ENCODE peak calls at places on chromosomes 16 and 17, in ten cellular contexts. E is RWPE1; D is heart left ventricle; P is left ventricle myocardium inferior; H is heart right ventricle; X is hepatocyte; B is CD8-positive, alpha-beta T cell; T is PC-3; R is A549; Y is HL-60. W is an unnamed sample.

GRCh38 chr17:60604686-60605334 is 4.8 kb downstream of the PPM1D start:
- DNase-seq in P (no peak), R (no peak), H (no peak), E (peak; percentile 29), B (no peak), T (peak; percentile 25), X (no peak), D (peak; percentile 25), Y (no peak), W (no peak)

GRCh38 chr17:19867094-19867653 is 562 bp downstream of the ULK2 start:
- DNase-seq in H (peak; percentile 72), P (peak; percentile 76), E (peak; percentile 55), X (peak; percentile 84), D (peak; percentile 69), R (peak; percentile 76), Y (no peak), B (peak; percentile 53), T (peak; percentile 60), W (peak; percentile 88)

GRCh38 chr17:52751051-52751450 is 592.5 kb upstream of the CA10 start:
- DNase-seq in H (peak; percentile 5), P (no peak), E (no peak), Y (no peak), X (no peak), B (no peak), T (no peak), R (no peak), D (no peak), W (no peak)

GRCh38 chr17:77189148-77189547 is 48.4 kb downstream of the SEC14L1 start:
- DNase-seq in B (peak; percentile 25), X (no peak), D (no peak), P (no peak), E (no peak), R (no peak), Y (no peak), T (no peak), H (no peak), W (no peak)

GRCh38 chr17:17154981-17155380 is 51.2 kb downstream of the PLD6 start:
- DNase-seq in Y (no peak), B (no peak), P (no peak), X (no peak), T (no peak), E (no peak), R (no peak), H (no peak), D (no peak), W (no peak)

GRCh38 chr17:60330731-60331130 is 61.2 kb downstream of the USP32 start:
- DNase-seq in T (no peak), P (no peak), E (no peak), R (no peak), Y (no peak), D (no peak), H (no peak), X (no peak), B (no peak), W (no peak)

GRCh38 chr17:41544497-41544896 is 16.4 kb upstream of the KRT19 start:
- DNase-seq in E (no peak), B (no peak), H (no peak), D (no peak), Y (no peak), R (peak; percentile 38), T (no peak), X (peak; percentile 79), P (no peak), W (no peak)

GRCh38 chr17:42474270-42474669 is 15.6 kb downstream of the ATP6V0A1 start:
- DNase-seq in H (no peak), Y (no peak), T (no peak), E (no peak), D (no peak), X (peak; percentile 13), P (no peak), R (no peak), B (no peak), W (no peak)

GRCh38 chr17:19391432-19391831 is 4.4 kb upstream of the MFAP4 start:
- DNase-seq in E (no peak), P (no peak), H (no peak), R (no peak), X (no peak), Y (no peak), B (no peak), T (no peak), D (no peak), W (no peak)

GRCh38 chr16:84593825-84594724 is 23.8 kb downstream of the COTL1 start:
- DNase-seq in Y (peak; percentile 84), T (no peak), H (no peak), P (no peak), E (no peak), R (no peak), B (peak; percentile 84), X (no peak), D (peak; percentile 44), W (peak; percentile 77)

GRCh38 chr17:47850692-47851573 is at the start of gene SP6:
- DNase-seq in X (peak; percentile 94), Y (no peak), H (peak; percentile 55), P (peak; percentile 35), E (peak; percentile 89), B (peak; percentile 73), R (peak; percentile 91), T (peak; percentile 93), D (peak; percentile 57), W (peak; percentile 92)

GRCh38 chr17:71273451-71273850 is 847.4 kb upstream of the SOX9 start:
- DNase-seq in T (no peak), X (no peak), R (no peak), D (no peak), B (no peak), Y (no peak), E (no peak), P (no peak), H (no peak), W (no peak)

GRCh38 chr17:350706-351435 is 1.7 kb downstream of the RPH3AL start:
- DNase-seq in X (peak; percentile 69), T (peak; percentile 77), B (no peak), D (peak; percentile 87), P (peak; percentile 83), R (peak; percentile 86), Y (no peak), H (peak; percentile 83), E (peak; percentile 87), W (peak; percentile 82)

GRCh38 chr16:70657956-70658355 is 11.6 kb downstream of the IL34 start:
- DNase-seq in H (no peak), P (no peak), R (no peak), Y (no peak), D (no peak), X (no peak), E (no peak), T (no peak), B (no peak), W (peak; percentile 23)
- H3K27ac ChIP-seq in H (no peak overlapping the region), P (no peak overlapping the region), R (no peak overlapping the region), Y (no peak overlapping the region), D (no peak overlapping the region), X (no peak overlapping the region), E (peak overlapping the region; percentile 20), T (no peak overlapping the region), B (no peak overlapping the region), W (no peak overlapping the region)

DNA sequence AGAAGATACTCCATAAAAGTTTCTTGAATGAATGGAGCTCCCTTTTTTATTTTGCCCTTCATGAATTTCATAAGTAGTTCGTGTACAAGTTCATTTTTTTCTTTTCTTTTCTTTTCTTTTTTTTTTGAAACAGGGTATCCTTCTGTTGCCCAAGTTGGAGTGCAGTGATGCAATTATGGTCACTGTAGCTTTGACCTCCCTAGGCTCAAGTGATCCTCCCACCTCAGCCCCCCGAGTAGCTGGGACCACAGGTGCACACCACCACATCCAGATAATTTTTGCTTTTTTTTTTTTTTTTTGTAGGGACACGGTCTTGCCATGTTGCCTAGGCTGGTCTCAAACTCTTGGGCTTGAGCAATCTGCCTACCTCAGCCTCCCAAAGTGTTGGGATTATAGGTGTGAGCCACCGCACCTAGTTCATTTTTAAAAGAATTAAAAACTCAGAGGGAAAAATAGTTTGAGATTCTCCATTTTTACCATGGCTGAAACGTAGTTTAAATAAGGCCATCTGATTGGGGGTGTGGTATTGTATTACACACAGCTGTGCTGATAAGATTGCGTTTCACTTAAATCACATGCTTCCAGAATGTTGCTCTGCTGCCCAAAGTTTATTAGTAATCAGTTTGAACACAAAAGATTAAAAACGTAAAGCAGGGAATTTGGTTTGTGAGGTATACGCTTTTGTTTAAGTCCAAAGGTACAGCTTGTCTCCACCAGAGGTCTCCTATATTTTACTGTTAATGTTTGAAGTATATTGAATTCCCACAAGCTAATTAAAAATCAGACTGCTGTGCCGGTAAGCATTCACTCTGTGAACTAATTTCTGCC is 154.1 kb downstream of the SOCS1 start:
- DNase-seq in D (no peak), H (no peak), T (no peak), X (peak; percentile 52), P (no peak), E (no peak), B (no peak), R (no peak), Y (no peak), W (no peak)
- TF ChIP-seq CTCF in D (peak; percentile 12), H (peak; percentile 16), T (no peak), X (peak; percentile 36), P (peak; percentile 41), E (no peak), B (no peak), R (no peak), Y (no peak), W (no peak)

DNA sequence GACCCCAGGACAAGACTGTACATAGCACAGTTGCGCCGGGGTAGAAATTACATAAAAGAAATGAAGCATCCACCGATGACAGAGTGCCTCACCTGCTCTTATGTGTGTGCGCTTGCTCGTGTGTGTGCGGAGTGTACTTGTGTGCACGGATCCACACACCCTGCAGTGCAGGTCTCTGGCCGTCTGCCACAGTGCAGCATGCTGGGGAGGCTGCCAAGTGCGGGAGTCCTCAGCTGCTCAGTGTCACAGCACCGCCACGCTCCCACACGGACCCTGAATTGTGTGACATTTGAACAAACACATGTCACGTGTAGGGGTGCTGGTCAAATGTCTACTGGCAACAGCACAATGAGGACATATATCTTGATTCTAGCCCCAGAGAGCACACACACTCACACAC is 243.1 kb upstream of the MYOCD start:
- DNase-seq in Y (no peak), X (no peak), B (no peak), H (peak; percentile 66), P (peak; percentile 55), D (peak; percentile 29), T (no peak), E (no peak), R (no peak), W (no peak)
- H3K27ac ChIP-seq in Y (no peak overlapping the region), X (no peak overlapping the region), B (no peak overlapping the region), H (no peak overlapping the region), P (no peak overlapping the region), D (no peak overlapping the region), T (no peak overlapping the region), E (no peak overlapping the region), R (no peak overlapping the region), W (no peak overlapping the region)

DNA sequence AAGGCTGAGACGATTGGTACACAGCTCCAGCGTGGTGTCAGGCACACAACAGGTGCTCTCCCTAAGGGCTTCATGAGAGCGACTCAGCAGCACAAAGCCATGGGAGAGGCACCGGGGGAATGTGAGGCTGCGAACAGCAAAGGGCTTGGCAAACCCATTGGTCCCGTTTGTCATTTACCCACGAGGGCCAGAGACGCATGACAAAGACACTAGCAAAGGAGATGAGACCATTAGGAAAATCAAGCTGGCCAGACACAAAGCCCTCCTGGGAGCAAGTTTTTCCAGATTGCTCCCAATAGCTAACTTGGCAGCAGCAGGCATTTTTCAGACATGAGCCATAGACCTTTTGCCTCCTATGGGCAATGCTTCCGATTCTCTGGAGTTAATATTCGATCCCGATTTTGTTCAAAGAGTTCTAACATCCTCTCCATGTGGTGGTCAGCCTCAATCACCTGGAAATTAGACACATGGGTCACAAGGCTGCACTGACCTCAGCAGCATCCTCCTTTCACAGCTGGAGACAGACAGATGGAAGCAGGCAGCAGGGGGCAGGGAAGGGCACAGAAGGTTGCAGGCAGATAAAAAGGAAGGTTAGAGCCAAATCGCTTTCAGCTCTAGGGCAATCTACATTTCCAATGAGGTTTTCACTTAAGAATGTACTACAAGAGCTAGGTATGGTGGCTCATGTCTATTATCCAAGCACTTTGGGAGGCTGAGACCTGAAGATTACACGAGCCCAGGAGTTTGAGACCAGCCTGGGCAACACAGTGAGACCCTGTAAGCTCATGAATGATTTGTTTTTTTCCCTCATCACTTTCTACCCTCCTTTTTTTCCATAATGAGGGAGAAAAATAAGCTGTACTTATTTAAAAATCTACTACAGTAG is 38.1 kb downstream of the TK2 start:
- DNase-seq in Y (no peak), D (no peak), H (no peak), X (no peak), T (peak; percentile 90), E (peak; percentile 77), B (no peak), P (no peak), R (peak; percentile 64), W (no peak)
- TF ChIP-seq CTCF in Y (no peak), D (peak; percentile 5), H (peak; percentile 21), X (no peak), T (no peak), E (peak; percentile 12), B (no peak), P (no peak), R (no peak), W (no peak)

W was measured in upper lobe of right lung.